ENCODE peak calls at places on chromosomes 4 and X, in seven cellular contexts. E, M, Z, B, W, P and U are unnamed samples.

GRCh38 chr4:161952382-161952781 is 211.4 kb downstream of the FSTL5 start:
- DNase-seq in E (no peak), M (no peak), Z (no peak), B (no peak), W (no peak), P (no peak), U (no peak)

GRCh38 chr4:110877728-110878382 is 255.0 kb upstream of the PITX2 start:
- DNase-seq in E (no peak), M (no peak), Z (no peak), B (no peak), W (no peak), P (no peak), U (no peak)

GRCh38 chr4:10047967-10048366 is 26.7 kb upstream of the SLC2A9 start:
- DNase-seq in E (no peak), M (peak), Z (no peak), B (no peak), W (no peak), P (no peak), U (no peak)

GRCh38 chrX:119669424-119670037 is 23.4 kb downstream of the SEPTIN6 start:
- DNase-seq in E (no peak), M (no peak), Z (no peak), B (peak), W (no peak), P (peak), U (peak)

GRCh38 chrX:4379071-4379470 is 665.6 kb upstream of the PRKX start:
- DNase-seq in E (no peak), M (no peak), Z (no peak), B (no peak), W (no peak), P (no peak), U (no peak)

GRCh38 chrX:43586855-43587254 is 69.2 kb upstream of the MAOA start:
- DNase-seq in E (no peak), M (no peak), Z (no peak), B (no peak), W (no peak), P (no peak), U (no peak)

GRCh38 chr4:8744083-8744805 is 127.4 kb downstream of the HMX1 start:
- DNase-seq in E (no peak), M (peak), Z (no peak), B (no peak), W (peak), P (no peak), U (no peak)

GRCh38 chrX:120358687-120359086 is 3.2 kb upstream of the ATP1B4 start:
- DNase-seq in E (no peak), M (no peak), Z (no peak), B (no peak), W (no peak), P (no peak), U (no peak)

GRCh38 chr4:6231663-6232165 is 31.4 kb upstream of the JAKMIP1 start:
- DNase-seq in E (no peak), M (peak), Z (no peak), B (no peak), W (no peak), P (no peak), U (no peak)

GRCh38 chr4:174880001-174880400 is 38.2 kb upstream of the ADAM29 start:
- DNase-seq in E (no peak), M (no peak), Z (no peak), B (no peak), W (no peak), P (no peak), U (no peak)

GRCh38 chr4:142036795-142037583 is 400.6 kb downstream of the IL15 start:
- DNase-seq in E (no peak), M (no peak), Z (no peak), B (no peak), W (no peak), P (no peak), U (peak)

GRCh38 chrX:104641176-104641575 is 75.2 kb downstream of the IL1RAPL2 start:
- DNase-seq in E (peak), M (no peak), Z (no peak), B (no peak), W (no peak), P (no peak), U (no peak)

GRCh38 chrX:129035180-129035579 is 488.1 kb downstream of the SMARCA1 start:
- DNase-seq in E (no peak), M (no peak), Z (no peak), B (no peak), W (no peak), P (no peak), U (no peak)

GRCh38 chr4:110196206-110196870 is 2.1 kb downstream of the ELOVL6 start:
- DNase-seq in E (peak), M (peak), Z (peak), B (peak), W (peak), P (peak), U (peak)

GRCh38 chr4:2788532-2789103 is 4.3 kb upstream of the SH3BP2 start:
- DNase-seq in E (no peak), M (peak), Z (no peak), B (peak), W (no peak), P (no peak), U (no peak)

GRCh38 chr4:172892300-172892699 is 276.3 kb upstream of the GALNT7 start:
- DNase-seq in E (peak), M (no peak), Z (no peak), B (no peak), W (no peak), P (no peak), U (peak)

GRCh38 chr4:82230310-82230709 is 143.5 kb downstream of the HNRNPD start:
- DNase-seq in E (no peak), M (no peak), Z (no peak), B (no peak), W (no peak), P (no peak), U (no peak)

GRCh38 chrX:120769576-120770341 is 105.9 kb downstream of the CT47B1 start:
- DNase-seq in E (peak), M (no peak), Z (no peak), B (peak), W (no peak), P (no peak), U (peak)

GRCh38 chr4:108763226-108763593 is 357 bp upstream of the ETNPPL start:
- DNase-seq in E (no peak), M (peak), Z (no peak), B (no peak), W (no peak), P (no peak), U (no peak)
- H3K4me3 ChIP-seq in E (peak), M (peak), Z (peak), B (peak), W (peak), P (peak), U (peak)

GRCh38 chr4:71664366-71664765 is 119.5 kb downstream of the GC start:
- DNase-seq in E (no peak), M (no peak), Z (no peak), B (no peak), W (no peak), P (no peak), U (no peak)
- TF ChIP-seq CTCF in E (no peak), M (no peak), Z (no peak), B (no peak), W (no peak), P (no peak), U (no peak)

DNA sequence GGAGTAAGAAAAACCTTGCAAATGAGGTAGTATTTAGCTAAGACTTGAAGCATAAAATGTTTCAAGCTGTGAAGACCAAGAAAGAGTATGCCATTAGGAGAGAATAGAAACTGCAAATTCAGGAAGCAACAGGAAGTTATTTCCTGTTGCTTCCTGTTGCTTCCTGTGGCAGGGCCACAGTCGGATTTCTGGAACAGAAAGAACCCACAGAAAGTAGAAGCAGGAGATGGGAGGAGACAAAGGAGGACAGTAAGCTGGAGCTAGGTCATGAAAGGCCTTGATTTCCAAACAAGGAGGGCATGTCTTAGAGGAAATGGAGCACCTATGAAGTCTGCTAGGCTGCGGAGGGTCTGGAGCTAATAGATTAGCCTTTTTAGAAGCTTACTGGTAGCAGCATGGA is 17.2 kb downstream of the ASB11 start:
- DNase-seq in E (no peak), M (no peak), Z (no peak), B (no peak), W (no peak), P (no peak), U (no peak)
- H3K4me3 ChIP-seq in E (no peak), M (no peak), Z (no peak), B (no peak), W (no peak), P (no peak), U (no peak)

GRCh38 chr4:89482926-89483595 is 175.5 kb upstream of the GPRIN3 start:
- DNase-seq in E (no peak), M (no peak), Z (no peak), B (no peak), W (no peak), P (no peak), U (peak)

GRCh38 chr4:89489338-89489771 is 181.8 kb upstream of the GPRIN3 start:
- DNase-seq in E (peak), M (no peak), Z (no peak), B (no peak), W (no peak), P (peak), U (no peak)

GRCh38 chr4:89486673-89487072 is 179.1 kb upstream of the GPRIN3 start:
- DNase-seq in E (no peak), M (no peak), Z (no peak), B (no peak), W (no peak), P (no peak), U (no peak)

GRCh38 chr4:89482248-89482647 is 174.6 kb upstream of the GPRIN3 start:
- DNase-seq in E (peak), M (no peak), Z (no peak), B (no peak), W (no peak), P (no peak), U (peak)

GRCh38 chr4:89486042-89486441 is 178.4 kb upstream of the GPRIN3 start:
- DNase-seq in E (no peak), M (no peak), Z (no peak), B (no peak), W (no peak), P (no peak), U (peak)
- TF ChIP-seq CTCF in E (no peak), M (no peak), Z (no peak), B (no peak), W (no peak), P (no peak), U (peak)

GRCh38 chr4:77922158-77923094 is 59.8 kb downstream of the MRPL1 start:
- DNase-seq in E (no peak), M (no peak), Z (no peak), B (no peak), W (no peak), P (no peak), U (peak)
- H3K4me3 ChIP-seq in E (no peak), M (no peak), Z (no peak), B (no peak), W (no peak), P (no peak), U (no peak)

GRCh38 chr4:28435346-28435745 is 1574.7 kb downstream of the STIM2 start:
- DNase-seq in E (peak), M (no peak), Z (no peak), B (no peak), W (no peak), P (no peak), U (no peak)
- TF ChIP-seq CTCF in E (no peak), M (no peak), Z (no peak), B (no peak), W (no peak), P (no peak), U (no peak)